ENCODE peak calls at places on chromosomes 13 and 19, in seven cellular contexts. B is HCT116, O is K562, V is GM12878, T is HepG2, H is SK-N-SH, P is H1. L is an unnamed sample.

GRCh38 chr13:113350065-113350937 is 13.6 kb downstream of the GRTP1 start:
- DNase-seq in B (no peak), O (no peak), V (no peak), T (peak), H (no peak), P (no peak), L (no peak)

GRCh38 chr19:28859811-28860210 is 353.1 kb downstream of the UQCRFS1 start:
- DNase-seq in B (no peak), O (no peak), V (no peak), T (no peak), H (no peak), P (no peak), L (no peak)

GRCh38 chr13:74115138-74115537 is 19.1 kb downstream of the KLF12 start:
- DNase-seq in B (no peak), O (no peak), V (no peak), T (no peak), H (no peak), P (no peak), L (no peak)

GRCh38 chr19:2552859-2553258 is 76.9 kb downstream of the GADD45B start:
- DNase-seq in B (no peak), O (no peak), V (peak), T (no peak), H (no peak), P (no peak), L (no peak)

GRCh38 chr13:30963794-30964193 is 31.3 kb downstream of the TEX26 start:
- DNase-seq in B (no peak), O (no peak), V (no peak), T (no peak), H (no peak), P (no peak), L (no peak)

GRCh38 chr13:29901714-29902631 is 51.6 kb upstream of the UBL3 start:
- DNase-seq in B (no peak), O (no peak), V (no peak), T (no peak), H (no peak), P (no peak), L (no peak)

GRCh38 chr19:38592940-38593339 is 24.8 kb downstream of the MAP4K1 start:
- DNase-seq in B (no peak), O (no peak), V (no peak), T (no peak), H (peak), P (no peak), L (peak)

GRCh38 chr13:80171096-80171495 is 169.8 kb downstream of the SPRY2 start:
- DNase-seq in B (no peak), O (no peak), V (no peak), T (no peak), H (no peak), P (no peak), L (no peak)

GRCh38 chr19:18785179-18786124 is 5.7 kb downstream of the COMP start:
- DNase-seq in B (peak), O (peak), V (no peak), T (peak), H (peak), P (peak), L (peak)

GRCh38 chr13:90448466-90449037 is 898.9 kb upstream of the MIR17HG start:
- DNase-seq in B (no peak), O (no peak), V (no peak), T (no peak), H (no peak), P (no peak), L (no peak)

GRCh38 chr19:15631817-15632216 is 8.9 kb upstream of the CYP4F3 start:
- DNase-seq in B (no peak), O (peak), V (peak), T (peak), H (peak), P (no peak), L (peak)

GRCh38 chr19:10316229-10317044 is 622 bp upstream of the FDX2 start:
- DNase-seq in B (no peak), O (no peak), V (no peak), T (no peak), H (peak), P (no peak), L (no peak)

GRCh38 chr13:49756263-49756662 is 36.2 kb downstream of the KPNA3 start:
- DNase-seq in B (no peak), O (no peak), V (no peak), T (no peak), H (no peak), P (no peak), L (no peak)

GRCh38 chr13:31068119-31068423 is 93.6 kb downstream of the HSPH1 start:
- DNase-seq in B (no peak), O (no peak), V (no peak), T (no peak), H (no peak), P (no peak), L (no peak)

GRCh38 chr19:900302-901111 is 7.2 kb downstream of the RNU6-9 start:
- DNase-seq in B (no peak), O (peak), V (no peak), T (no peak), H (peak), P (peak), L (peak)

GRCh38 chr19:12841094-12841493 is 2.8 kb downstream of the MAST1 start:
- DNase-seq in B (no peak), O (peak), V (no peak), T (no peak), H (peak), P (peak), L (peak)

GRCh38 chr19:3700242-3701032 is at the start of gene PIP5K1C:
- DNase-seq in B (peak), O (peak), V (peak), T (peak), H (peak), P (peak), L (peak)

GRCh38 chr19:42606660-42607351 is 12.1 kb upstream of the CEACAM8 start:
- DNase-seq in B (peak), O (peak), V (no peak), T (peak), H (peak), P (peak), L (peak)

GRCh38 chr19:39224910-39225309 is 19.9 kb downstream of the IFNL3 start:
- DNase-seq in B (no peak), O (no peak), V (no peak), T (peak), H (no peak), P (no peak), L (no peak)

GRCh38 chr19:812819-813358 is 8.9 kb downstream of the PLPPR3 start:
- DNase-seq in B (no peak), O (peak), V (no peak), T (no peak), H (no peak), P (no peak), L (no peak)

GRCh38 chr19:50565984-50566903 is 2.0 kb downstream of the LRRC4B start:
- DNase-seq in B (no peak), O (no peak), V (no peak), T (no peak), H (no peak), P (peak), L (no peak)
- TF ChIP-seq JUND in B (no peak), O (no peak), V (no peak), T (no peak), H (no peak), P (no peak), L (no peak)

GRCh38 chr19:8209965-8210659 is 942 bp downstream of the CERS4 start:
- DNase-seq in B (no peak), O (no peak), V (no peak), T (no peak), H (no peak), P (no peak), L (no peak)

GRCh38 chr19:8208119-8208709 is 956 bp upstream of the CERS4 start:
- DNase-seq in B (no peak), O (no peak), V (no peak), T (no peak), H (peak), P (peak), L (peak)

GRCh38 chr19:8208710-8209110 is 460 bp upstream of the CERS4 start:
- DNase-seq in B (no peak), O (no peak), V (no peak), T (no peak), H (no peak), P (no peak), L (no peak)

GRCh38 chr19:8210660-8211101 is 1.5 kb downstream of the CERS4 start:
- DNase-seq in B (no peak), O (no peak), V (no peak), T (no peak), H (no peak), P (no peak), L (peak)

GRCh38 chr19:8209111-8209964 is at the start of gene CERS4:
- DNase-seq in B (no peak), O (peak), V (no peak), T (peak), H (peak), P (peak), L (peak)
- TF ChIP-seq JUND in B (no peak), O (no peak), V (peak), T (peak), H (no peak), P (no peak), L (no peak)

GRCh38 chr13:19810996-19811881 is 28.5 kb upstream of the PSPC1 start:
- DNase-seq in B (no peak), O (no peak), V (no peak), T (peak), H (no peak), P (no peak), L (no peak)
- TF ChIP-seq JUND in B (no peak), O (no peak), V (no peak), T (no peak), H (no peak), P (no peak), L (no peak)

GRCh38 chr13:38871275-38871674 is 119.4 kb downstream of the STOML3 start:
- DNase-seq in B (no peak), O (no peak), V (no peak), T (peak), H (no peak), P (no peak), L (no peak)

GRCh38 chr13:38879278-38879677 is 111.4 kb downstream of the STOML3 start:
- DNase-seq in B (no peak), O (no peak), V (no peak), T (no peak), H (no peak), P (no peak), L (no peak)

GRCh38 chr13:38880397-38880796 is 110.2 kb downstream of the STOML3 start:
- DNase-seq in B (no peak), O (no peak), V (no peak), T (no peak), H (no peak), P (no peak), L (no peak)

GRCh38 chr13:38872693-38873092 is 117.9 kb downstream of the STOML3 start:
- DNase-seq in B (peak), O (peak), V (no peak), T (peak), H (peak), P (peak), L (peak)

GRCh38 chr13:38875186-38875875 is 115.3 kb downstream of the STOML3 start:
- DNase-seq in B (no peak), O (no peak), V (no peak), T (no peak), H (no peak), P (no peak), L (no peak)
- TF ChIP-seq JUND in B (no peak), O (no peak), V (no peak), T (no peak), H (no peak), P (no peak), L (no peak)

DNA sequence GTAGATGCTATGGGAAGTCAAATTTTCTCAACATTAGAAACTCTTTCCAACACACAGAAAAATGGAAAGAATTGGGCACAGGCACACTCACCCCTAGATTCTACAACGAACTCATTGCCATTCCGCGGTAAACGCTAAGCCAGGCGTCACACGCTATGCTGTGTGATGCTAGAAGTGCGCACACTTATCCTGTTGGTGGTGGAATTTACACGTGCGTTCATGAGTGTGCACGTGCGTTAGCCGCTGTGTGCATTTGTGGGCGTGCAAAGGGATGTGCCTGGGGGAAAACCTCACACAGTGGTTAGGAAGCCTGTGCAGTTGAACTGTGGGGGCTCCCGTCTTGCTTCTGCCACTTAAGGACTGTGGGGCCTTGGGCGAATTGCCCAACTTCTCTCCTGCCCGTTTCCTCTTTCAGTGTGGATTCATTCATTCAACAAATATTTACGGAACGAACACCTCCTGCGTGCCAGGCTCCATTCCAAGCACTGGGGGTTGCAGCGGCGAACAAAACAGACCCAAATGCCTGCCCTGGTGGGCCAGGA is 7.7 kb downstream of the NFILZ start:
- DNase-seq in B (no peak), O (no peak), V (no peak), T (peak), H (no peak), P (no peak), L (peak)
- TF ChIP-seq JUND in B (no peak), O (no peak), V (no peak), T (no peak), H (no peak), P (no peak), L (no peak)

GRCh38 chr13:27952931-27953670 is 16.0 kb downstream of the CDX2 start:
- DNase-seq in B (no peak), O (no peak), V (no peak), T (peak), H (no peak), P (no peak), L (no peak)
- TF ChIP-seq JUND in B (no peak), O (no peak), V (no peak), T (no peak), H (no peak), P (no peak), L (no peak)